ENCODE peak calls at places on chromosome 12, in nine cellular contexts. M is effector memory CD4-positive, alpha-beta T cell; P is heart left ventricle; R is GM23248; I is mesenchymal stem cell; W is aorta; S is kidney; T is CD4-positive, alpha-beta memory T cell; G is heart right ventricle. L is an unnamed sample. For H3K4me1 and H3K36me3, the result is how much of the 10 kb centered on the place peaks cover.

GRCh38 chr12:62676521-62677307 is 210.1 kb downstream of the MON2 start:
- DNase-seq in M (no peak), P (no peak), R (no peak), I (no peak), W (no peak), S (no peak), T (no peak), G (no peak), L (no peak)

GRCh38 chr12:59459966-59460365 is 135.9 kb upstream of the SLC16A7 start:
- DNase-seq in M (no peak), P (no peak), R (peak), I (no peak), W (no peak), S (no peak), T (no peak), G (no peak), L (no peak)

GRCh38 chr12:67034110-67034879 is 234.9 kb upstream of the CAND1 start:
- DNase-seq in M (no peak), P (no peak), R (peak), I (no peak), W (no peak), S (no peak), T (no peak), G (no peak), L (no peak)

GRCh38 chr12:117318591-117318990 is 42.8 kb downstream of the NOS1 start:
- DNase-seq in M (no peak), P (no peak), R (no peak), I (no peak), W (no peak), S (peak), T (no peak), G (no peak), L (no peak)

GRCh38 chr12:14607561-14607960 is 39.9 kb upstream of the PLBD1 start:
- DNase-seq in M (no peak), P (no peak), R (no peak), I (no peak), W (no peak), S (no peak), T (no peak), G (no peak), L (no peak)

GRCh38 chr12:22729431-22729830 is 104.5 kb downstream of the ETNK1 start:
- DNase-seq in M (no peak), P (no peak), R (no peak), I (no peak), W (no peak), S (no peak), T (no peak), G (no peak), L (no peak)

GRCh38 chr12:14654416-14654815 is 42.0 kb downstream of the GUCY2C start:
- DNase-seq in M (no peak), P (no peak), R (no peak), I (no peak), W (no peak), S (no peak), T (no peak), G (no peak), L (no peak)

GRCh38 chr12:14317362-14318146 is 47.9 kb upstream of the ATF7IP start:
- DNase-seq in M (no peak), P (no peak), R (peak), I (no peak), W (no peak), S (no peak), T (no peak), G (no peak), L (no peak)

GRCh38 chr12:76878045-76878898 is 547 bp downstream of the CSRP2 start:
- DNase-seq in M (no peak), P (no peak), R (peak), I (peak), W (peak), S (peak), T (no peak), G (no peak), L (peak)

GRCh38 chr12:123150273-123150803 is 552 bp downstream of the PITPNM2 start:
- DNase-seq in M (no peak), P (peak), R (no peak), I (peak), W (peak), S (peak), T (no peak), G (peak), L (peak)

GRCh38 chr12:89448951-89449371 is 75.6 kb downstream of the GALNT4 start:
- DNase-seq in M (no peak), P (no peak), R (peak), I (peak), W (no peak), S (no peak), T (no peak), G (no peak), L (no peak)

GRCh38 chr12:105047303-105047702 is 37.0 kb downstream of the ALDH1L2 start:
- DNase-seq in M (no peak), P (no peak), R (peak), I (no peak), W (no peak), S (no peak), T (no peak), G (no peak), L (no peak)

GRCh38 chr12:71503579-71504470 is 64.2 kb downstream of the LGR5 start:
- DNase-seq in M (no peak), P (no peak), R (no peak), I (no peak), W (no peak), S (no peak), T (no peak), G (no peak), L (no peak)

GRCh38 chr12:46108721-46109120 is 118.3 kb upstream of the SCAF11 start:
- DNase-seq in M (no peak), P (no peak), R (no peak), I (no peak), W (no peak), S (no peak), T (no peak), G (no peak), L (no peak)

GRCh38 chr12:84891106-84891838 is 21.3 kb downstream of the SLC6A15 start:
- DNase-seq in M (no peak), P (no peak), R (no peak), I (peak), W (no peak), S (no peak), T (no peak), G (no peak), L (no peak)

GRCh38 chr12:93734784-93735183 is 57.6 kb downstream of the CRADD start:
- DNase-seq in M (no peak), P (no peak), R (no peak), I (no peak), W (no peak), S (no peak), T (no peak), G (no peak), L (no peak)

GRCh38 chr12:53483225-53483978 is 15.9 kb downstream of the MAP3K12 start:
- DNase-seq in M (no peak), P (no peak), R (no peak), I (no peak), W (no peak), S (peak), T (no peak), G (no peak), L (no peak)

GRCh38 chr12:89421093-89421835 is 69.0 kb upstream of the DUSP6 start:
- DNase-seq in M (no peak), P (no peak), R (no peak), I (no peak), W (no peak), S (no peak), T (no peak), G (no peak), L (no peak)

GRCh38 chr12:111437816-111438454 is 32.2 kb downstream of the SH2B3 start:
- DNase-seq in M (no peak), P (peak), R (peak), I (peak), W (peak), S (peak), T (no peak), G (no peak), L (no peak)

GRCh38 chr12:109944975-109945374 is 44.9 kb downstream of the TCHP start:
- DNase-seq in M (no peak), P (peak), R (no peak), I (peak), W (peak), S (no peak), T (no peak), G (peak), L (no peak)

GRCh38 chr12:54991161-54991991 is 6.8 kb upstream of the TESPA1 start:
- DNase-seq in M (no peak), P (no peak), R (no peak), I (no peak), W (no peak), S (no peak), T (peak), G (no peak), L (no peak)

GRCh38 chr12:31279525-31279924 is 46.4 kb downstream of the SINHCAF start:
- DNase-seq in M (no peak), P (no peak), R (no peak), I (no peak), W (no peak), S (no peak), T (no peak), G (no peak), L (no peak)

GRCh38 chr12:118212627-118213026 is 76.7 kb downstream of the PEBP1 start:
- DNase-seq in M (no peak), P (no peak), R (no peak), I (no peak), W (no peak), S (no peak), T (no peak), G (no peak), L (no peak)

GRCh38 chr12:93668919-93669418 is 8.2 kb upstream of the CRADD start:
- DNase-seq in M (no peak), P (no peak), R (no peak), I (no peak), W (no peak), S (no peak), T (no peak), G (no peak), L (no peak)

GRCh38 chr12:77723308-77723707 is 107.4 kb upstream of the NAV3 start:
- DNase-seq in M (no peak), P (no peak), R (peak), I (no peak), W (no peak), S (no peak), T (no peak), G (no peak), L (no peak)

GRCh38 chr12:96198970-96199369 is 4.8 kb downstream of the ELK3 start:
- DNase-seq in M (no peak), P (no peak), R (peak), I (peak), W (no peak), S (no peak), T (no peak), G (no peak), L (no peak)

GRCh38 chr12:49272790-49273725 is 8.2 kb downstream of the TUBA1C start:
- DNase-seq in M (no peak), P (no peak), R (no peak), I (no peak), W (peak), S (no peak), T (no peak), G (no peak), L (no peak)

GRCh38 chr12:92543872-92544271 is 158.9 kb upstream of the PLEKHG7 start:
- DNase-seq in M (no peak), P (no peak), R (no peak), I (no peak), W (no peak), S (no peak), T (no peak), G (no peak), L (no peak)

GRCh38 chr12:96047621-96048211 is 12.3 kb upstream of the LTA4H start:
- DNase-seq in M (no peak), P (peak), R (peak), I (peak), W (no peak), S (no peak), T (no peak), G (no peak), L (no peak)

GRCh38 chr12:57893460-57894353 is 47.2 kb upstream of the CTDSP2 start:
- DNase-seq in M (no peak), P (peak), R (peak), I (peak), W (peak), S (peak), T (no peak), G (peak), L (no peak)
- H3K4me1 ChIP-seq in M (half or more), P (under half), R (half or more), I (under half), W (under half), S (half or more), T (half or more), G (half or more), L (under half)

GRCh38 chr12:28936711-28937110 is 212.4 kb upstream of the FAR2 start:
- DNase-seq in M (no peak), P (no peak), R (no peak), I (no peak), W (no peak), S (no peak), T (no peak), G (no peak), L (no peak)

GRCh38 chr12:28938056-28938455 is 211.0 kb upstream of the FAR2 start:
- DNase-seq in M (no peak), P (no peak), R (no peak), I (no peak), W (no peak), S (no peak), T (no peak), G (no peak), L (no peak)

GRCh38 chr12:28937196-28937595 is 211.9 kb upstream of the FAR2 start:
- DNase-seq in M (no peak), P (no peak), R (peak), I (peak), W (no peak), S (no peak), T (no peak), G (no peak), L (no peak)

GRCh38 chr12:28939427-28939826 is 209.7 kb upstream of the FAR2 start:
- DNase-seq in M (no peak), P (no peak), R (peak), I (no peak), W (no peak), S (no peak), T (no peak), G (no peak), L (no peak)

DNA sequence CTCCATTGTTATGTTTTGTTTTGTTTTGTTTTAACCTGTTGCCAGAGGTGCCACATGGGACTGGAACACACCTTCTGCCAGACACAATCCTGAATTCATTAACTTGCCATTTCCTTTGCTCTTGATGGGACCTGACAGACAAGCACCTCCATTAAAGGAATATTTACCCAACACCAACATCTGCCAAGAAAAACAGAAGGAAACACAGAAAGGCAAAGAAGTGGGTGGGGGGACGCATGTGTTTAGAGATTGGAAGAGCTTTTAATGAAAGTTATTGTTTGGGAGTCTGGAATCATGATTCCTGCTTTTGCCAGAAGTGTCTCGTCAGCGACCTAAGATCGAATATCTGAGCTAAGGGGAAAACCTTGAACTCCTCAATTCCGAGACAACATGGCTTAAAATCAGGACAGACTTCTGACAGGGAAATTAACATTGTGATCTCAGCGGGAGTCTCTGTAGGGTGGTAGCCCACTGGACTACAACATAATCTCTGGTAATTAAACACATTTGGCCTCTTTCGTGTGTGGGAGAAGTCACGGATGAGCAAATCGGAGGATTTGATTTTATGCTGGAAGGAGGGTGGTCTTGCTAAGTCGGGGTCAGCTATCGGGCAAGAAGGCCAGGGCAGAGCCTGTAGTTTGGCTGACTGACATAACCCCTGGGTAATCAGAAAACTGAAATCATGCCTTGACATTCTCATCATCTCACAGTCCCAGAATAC is 210.3 kb upstream of the FAR2 start:
- DNase-seq in M (no peak), P (no peak), R (no peak), I (no peak), W (no peak), S (no peak), T (no peak), G (no peak), L (no peak)
- H3K27ac ChIP-seq in M (no peak), P (no peak), R (no peak), I (no peak), W (no peak), S (no peak), T (no peak), G (no peak), L (no peak)

GRCh38 chr12:56129210-56129691 is 1.2 kb downstream of the ESYT1 start:
- DNase-seq in M (peak), P (peak), R (peak), I (peak), W (peak), S (peak), T (peak), G (peak), L (peak)

GRCh38 chr12:56128669-56129209 is 672 bp downstream of the ESYT1 start:
- DNase-seq in M (no peak), P (no peak), R (peak), I (peak), W (peak), S (peak), T (no peak), G (no peak), L (no peak)

GRCh38 chr12:56127485-56127887 is 581 bp upstream of the ESYT1 start:
- DNase-seq in M (no peak), P (no peak), R (no peak), I (no peak), W (no peak), S (no peak), T (no peak), G (no peak), L (no peak)

GRCh38 chr12:56127888-56128668 is at the start of gene ESYT1:
- DNase-seq in M (peak), P (peak), R (peak), I (peak), W (peak), S (peak), T (peak), G (peak), L (peak)

GRCh38 chr12:56130876-56131275 is 2.8 kb downstream of the ESYT1 start:
- DNase-seq in M (no peak), P (no peak), R (no peak), I (no peak), W (no peak), S (no peak), T (no peak), G (no peak), L (no peak)
- H3K36me3 ChIP-seq in M (half or more), P (half or more), R (under half), I (under half), W (under half), S (under half), T (under half), G (under half), L (under half)

GRCh38 chr12:6954754-6955461 is 3.8 kb downstream of the PTPN6 start:
- DNase-seq in M (no peak), P (no peak), R (no peak), I (no peak), W (peak), S (no peak), T (peak), G (no peak), L (no peak)

GRCh38 chr12:6954316-6954710 is 3.2 kb downstream of the PTPN6 start:
- DNase-seq in M (no peak), P (no peak), R (no peak), I (no peak), W (no peak), S (no peak), T (no peak), G (no peak), L (no peak)

GRCh38 chr12:6956332-6956727 is 5.2 kb downstream of the PTPN6 start:
- DNase-seq in M (no peak), P (no peak), R (no peak), I (no peak), W (peak), S (no peak), T (peak), G (no peak), L (no peak)

GRCh38 chr12:6957151-6957701 is 6.1 kb downstream of the PTPN6 start:
- DNase-seq in M (no peak), P (no peak), R (no peak), I (no peak), W (no peak), S (no peak), T (peak), G (no peak), L (no peak)

DNA sequence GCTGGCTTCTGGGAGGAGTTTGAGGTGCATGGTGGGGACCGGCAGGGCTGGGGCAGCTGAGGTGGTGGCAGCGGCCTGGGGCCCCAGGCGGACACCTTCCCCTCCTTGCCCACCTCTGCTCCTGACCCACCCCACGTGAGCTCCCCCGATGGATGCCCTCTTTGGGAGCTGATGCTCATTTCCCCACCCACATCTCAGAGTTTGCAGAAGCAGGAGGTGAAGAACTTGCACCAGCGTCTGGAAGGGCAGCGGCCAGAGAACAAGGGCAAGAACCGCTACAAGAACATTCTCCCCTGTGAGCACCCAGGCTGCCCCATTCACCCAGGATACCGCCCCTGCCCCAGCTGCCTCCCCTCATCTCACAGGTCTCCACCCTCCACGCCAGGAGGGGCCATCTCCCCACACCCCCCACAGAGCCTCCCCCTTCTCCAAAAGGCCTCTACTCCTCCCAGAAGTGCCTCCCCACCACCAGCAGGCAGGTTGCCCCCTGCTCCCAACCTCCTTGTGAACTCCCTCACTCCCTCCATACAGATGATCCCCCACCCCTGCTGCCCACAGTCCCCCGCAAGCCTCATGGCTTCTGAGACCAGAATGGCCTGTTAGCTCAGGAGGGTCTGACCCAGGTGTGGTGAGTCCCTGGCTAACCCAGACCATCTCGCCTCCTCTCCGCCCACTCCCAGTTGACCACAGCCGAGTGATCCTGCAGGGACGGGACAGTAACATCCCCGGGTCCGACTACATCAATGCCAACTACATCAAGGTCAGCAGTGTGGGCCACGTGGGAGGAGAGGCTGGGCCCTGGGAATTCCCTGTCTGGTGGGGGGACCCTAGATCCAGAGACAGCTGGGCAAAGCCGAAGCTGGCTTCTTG is 4.5 kb downstream of the PTPN6 start:
- DNase-seq in M (no peak), P (no peak), R (no peak), I (no peak), W (peak), S (no peak), T (no peak), G (no peak), L (no peak)
- H3K4me1 ChIP-seq in M (half or more), P (under half), R (under half), I (under half), W (under half), S (under half), T (half or more), G (under half), L (half or more)

GRCh38 chr12:674272-674781 is 11.1 kb upstream of the NINJ2 start:
- DNase-seq in M (peak), P (no peak), R (peak), I (no peak), W (no peak), S (no peak), T (peak), G (no peak), L (peak)
- H3K27ac ChIP-seq in M (peak), P (no peak), R (no peak), I (no peak), W (no peak), S (no peak), T (peak), G (no peak), L (peak)

GRCh38 chr12:132717011-132717410 is 6.4 kb downstream of the PGAM5 start:
- DNase-seq in M (no peak), P (no peak), R (no peak), I (no peak), W (no peak), S (no peak), T (no peak), G (no peak), L (no peak)
- H3K36me3 ChIP-seq in M (under half), P (half or more), R (under half), I (half or more), W (under half), S (under half), T (under half), G (under half), L (under half)

GRCh38 chr12:47361389-47362031 is 281.8 kb upstream of the AMIGO2 start:
- DNase-seq in M (peak), P (no peak), R (no peak), I (peak), W (no peak), S (no peak), T (peak), G (peak), L (peak)
- H3K4me1 ChIP-seq in M (under half), P (under half), R (under half), I (under half), W (under half), S (under half), T (half or more), G (under half), L (half or more)

L was measured in CD8-positive, alpha-beta T cell.